ENCODE peak calls at places on chromosomes 4 and X, in ten cellular contexts. K is thoracic aorta; E is HCT116; N is fibroblast of lung; M is gastrocnemius medialis; Z is osteoblast; G is hepatocyte; B is CD8-positive, alpha-beta T cell; S is NT2/D1; Q is aorta. T is an unnamed sample.

GRCh38 chr4:46270986-46271596 is 118.8 kb downstream of the GABRA2 start:
- DNase-seq in K (no peak), E (no peak), G (peak; percentile 38), Z (no peak), Q (no peak), M (no peak), S (no peak), N (peak; percentile 32), B (no peak), T (no peak)

GRCh38 chrX:40864972-40865371 is 129.6 kb upstream of the MED14 start:
- DNase-seq in B (no peak), Q (no peak), S (no peak), E (no peak), K (no peak), G (no peak), N (peak; percentile 40), Z (no peak), M (no peak), T (no peak)

GRCh38 chrX:30612250-30612655 is 34.7 kb upstream of the TASL start:
- DNase-seq in Z (no peak), N (no peak), S (no peak), Q (no peak), E (no peak), G (no peak), B (no peak), K (no peak), M (no peak), T (no peak)

GRCh38 chr4:156765277-156765676 is 206.3 kb downstream of the PDGFC start:
- DNase-seq in E (no peak), M (no peak), S (no peak), B (no peak), K (no peak), Z (no peak), G (no peak), Q (no peak), N (peak; percentile 47), T (no peak)

GRCh38 chrX:111169141-111169540 is 73.2 kb downstream of the PAK3 start:
- DNase-seq in M (no peak), N (no peak), S (no peak), K (no peak), G (no peak), Q (no peak), B (no peak), Z (no peak), E (no peak), T (no peak)

GRCh38 chr4:81620442-81620841 is 148.7 kb upstream of the RASGEF1B start:
- DNase-seq in G (no peak), Q (no peak), M (no peak), K (no peak), N (no peak), B (no peak), Z (no peak), S (no peak), E (no peak), T (no peak)

GRCh38 chrX:46575991-46576392 is 2.4 kb downstream of the CHST7 start:
- DNase-seq in N (peak; percentile 70), G (no peak), S (no peak), Z (no peak), K (no peak), E (no peak), Q (no peak), M (no peak), B (no peak), T (peak; percentile 14)

GRCh38 chr4:31040106-31040505 is 319.9 kb downstream of the PCDH7 start:
- DNase-seq in Z (no peak), E (no peak), N (no peak), Q (no peak), B (no peak), G (no peak), K (no peak), S (no peak), M (no peak), T (no peak)

GRCh38 chr4:77007358-77008230 is 58.0 kb downstream of the SEPTIN11 start:
- DNase-seq in E (no peak), N (peak; percentile 75), S (no peak), M (no peak), B (no peak), G (no peak), Z (no peak), K (no peak), Q (peak; percentile 67), T (peak; percentile 22)

GRCh38 chr4:54005475-54005874 is 58.9 kb downstream of the CHIC2 start:
- DNase-seq in N (peak; percentile 66), S (no peak), E (no peak), M (no peak), Q (no peak), B (no peak), G (no peak), Z (no peak), K (no peak), T (no peak)

GRCh38 chrX:47234583-47234982 is 1.8 kb downstream of the USP11 start:
- DNase-seq in K (no peak), N (peak; percentile 43), B (no peak), E (no peak), Z (no peak), S (no peak), M (no peak), G (no peak), Q (no peak), T (no peak)

GRCh38 chr4:148216866-148217814 is 225.1 kb downstream of the NR3C2 start:
- DNase-seq in E (no peak), N (peak; percentile 3), M (no peak), G (no peak), Z (no peak), Q (no peak), K (no peak), S (no peak), B (no peak), T (no peak)

DNA sequence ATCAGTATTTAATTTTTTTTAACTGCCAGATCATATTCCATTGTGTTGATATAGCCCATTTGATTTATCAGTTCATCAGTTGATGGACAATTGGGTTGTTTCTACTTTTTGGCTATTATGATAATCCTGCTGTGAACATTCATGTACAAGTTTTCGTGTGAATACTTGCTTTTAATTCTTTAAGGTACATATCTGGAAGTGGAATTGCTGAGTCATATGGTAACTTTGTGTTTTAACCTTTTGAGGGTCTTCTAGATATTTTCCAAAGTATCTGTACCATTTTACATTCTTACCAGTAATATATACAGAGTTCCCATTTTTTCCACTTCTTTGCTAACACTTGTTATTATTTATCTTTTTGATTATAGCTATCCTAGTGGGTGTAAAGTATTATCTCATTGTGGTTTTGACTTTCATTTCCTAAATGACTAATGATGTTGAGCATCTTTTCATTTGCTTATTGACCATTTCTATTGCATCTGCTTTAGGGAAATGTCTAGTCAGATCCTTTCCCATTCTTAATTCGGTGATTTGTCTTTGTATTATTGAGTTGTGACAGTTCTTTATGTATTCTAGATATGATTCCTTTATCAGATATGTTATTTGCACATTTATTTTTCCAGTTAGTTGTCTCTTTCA is 75.2 kb upstream of the NUDT6 start:
- DNase-seq in Z (no peak), B (no peak), Q (no peak), K (no peak), N (no peak), E (no peak), M (no peak), G (no peak), S (no peak), T (no peak)
- H3K9me3 ChIP-seq in Z (no peaks in the 10 kb centered on the region), B (no peaks in the 10 kb centered on the region), Q (no peaks in the 10 kb centered on the region), K (no peaks in the 10 kb centered on the region), N (no peaks in the 10 kb centered on the region), E (no peaks in the 10 kb centered on the region), M (no peaks in the 10 kb centered on the region), G (no peaks in the 10 kb centered on the region), S (no peaks in the 10 kb centered on the region), T (no peaks in the 10 kb centered on the region)

GRCh38 chrX:94302446-94302845 is 628.4 kb downstream of the FAM133A start:
- DNase-seq in G (no peak), B (no peak), S (no peak), N (no peak), K (no peak), E (no peak), Z (no peak), Q (no peak), M (no peak), T (no peak)
- H3K27me3 ChIP-seq in G (no peaks in the 10 kb centered on the region), B (no peaks in the 10 kb centered on the region), S (no peaks in the 10 kb centered on the region), N (no peaks in the 10 kb centered on the region), K (no peaks in the 10 kb centered on the region), E (no peaks in the 10 kb centered on the region), Z (no peaks in the 10 kb centered on the region), Q (no peaks in the 10 kb centered on the region), M (no peaks in the 10 kb centered on the region), T (no peaks in the 10 kb centered on the region)

GRCh38 chr4:88812420-88812819 is 114.8 kb upstream of the NAP1L5 start:
- DNase-seq in G (peak; percentile 32), N (no peak), Q (no peak), S (no peak), K (no peak), Z (no peak), B (no peak), E (no peak), M (no peak), T (no peak)

GRCh38 chr4:88807499-88807898 is 109.9 kb upstream of the NAP1L5 start:
- DNase-seq in E (no peak), K (no peak), S (no peak), M (no peak), G (no peak), N (no peak), Z (no peak), Q (no peak), B (no peak), T (no peak)

GRCh38 chr4:88812976-88813375 is 115.3 kb upstream of the NAP1L5 start:
- DNase-seq in N (no peak), S (no peak), G (no peak), Q (no peak), B (no peak), E (no peak), Z (no peak), K (no peak), M (no peak), T (no peak)

GRCh38 chr4:88811904-88812303 is 114.3 kb upstream of the NAP1L5 start:
- DNase-seq in S (no peak), K (no peak), Z (no peak), E (no peak), B (no peak), G (no peak), M (no peak), N (no peak), Q (no peak), T (no peak)

DNA sequence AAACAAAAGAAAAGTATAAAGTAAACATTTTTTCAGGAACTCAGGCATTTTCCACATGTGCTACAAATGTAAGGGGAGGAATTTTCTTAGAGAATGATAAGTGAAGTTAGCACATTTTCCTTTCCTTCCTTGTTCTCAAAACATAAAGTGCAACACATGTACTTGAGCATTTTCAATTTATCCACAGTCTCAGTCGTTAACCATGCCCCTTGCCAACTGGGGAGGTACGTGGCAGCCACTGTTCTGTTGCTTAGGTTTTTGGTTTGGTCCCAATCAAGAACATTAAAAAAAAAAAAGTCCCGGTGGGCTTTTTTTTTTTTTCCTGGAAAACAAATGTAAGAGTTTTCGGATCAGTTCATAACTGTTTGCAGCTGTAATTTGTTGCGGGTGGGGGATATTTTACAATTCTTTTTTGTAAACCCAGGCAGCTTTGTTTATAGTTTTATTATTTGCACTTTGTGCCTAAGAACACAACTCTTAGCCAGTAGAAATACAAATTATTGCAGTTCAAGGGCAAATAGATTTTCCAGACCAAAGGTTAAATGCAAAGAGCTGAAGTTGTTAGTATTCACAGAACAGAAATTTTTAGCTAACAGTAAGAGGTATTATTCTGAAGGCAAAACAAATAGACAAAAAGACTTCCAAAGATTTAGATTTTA is 112.1 kb upstream of the NAP1L5 start:
- DNase-seq in K (no peak), B (no peak), S (no peak), M (peak; percentile 11), N (peak; percentile 45), G (no peak), Q (no peak), E (no peak), Z (no peak), T (peak; percentile 50)
- H3K4me1 ChIP-seq in K (peaks cover 52% of the 10 kb centered on the region), B (no peaks in the 10 kb centered on the region), S (no peaks in the 10 kb centered on the region), M (peaks cover 42% of the 10 kb centered on the region), N (no peaks in the 10 kb centered on the region), G (peaks cover 31% of the 10 kb centered on the region), Q (peaks cover 11% of the 10 kb centered on the region), E (no peaks in the 10 kb centered on the region), Z (peaks cover 2% of the 10 kb centered on the region), T (peaks cover 74% of the 10 kb centered on the region)

GRCh38 chrX:135287266-135287823 is 21.9 kb upstream of the ETDC start:
- DNase-seq in M (no peak), B (no peak), G (no peak), Z (peak; percentile 3), S (no peak), E (no peak), K (no peak), N (peak; percentile 1), Q (no peak), T (no peak)
- H3K9me3 ChIP-seq in M (no peaks in the 10 kb centered on the region), B (peaks cover 7% of the 10 kb centered on the region), G (peaks cover 46% of the 10 kb centered on the region), Z (peaks cover 16% of the 10 kb centered on the region), S (peaks cover 28% of the 10 kb centered on the region), E (no peaks in the 10 kb centered on the region), K (peaks cover 36% of the 10 kb centered on the region), N (no peaks in the 10 kb centered on the region), Q (peaks cover 14% of the 10 kb centered on the region), T (no peaks in the 10 kb centered on the region)